ENCODE peak calls at places on chromosomes 13 and 19, in four cellular contexts. F is CD4-positive, alpha-beta T cell; S is HCT116; U is fibroblast of mammary gland. E is an unnamed sample.

GRCh38 chr13:49304356-49304755 is 56.6 kb downstream of the CDADC1 start:
- DNase-seq in F (no peak), S (no peak), U (no peak), E (no peak)

GRCh38 chr19:55212447-55212846 is 3.1 kb upstream of the PTPRH start:
- DNase-seq in F (peak; percentile 4), S (peak; percentile 72), U (no peak), E (no peak)

GRCh38 chr19:13796301-13797057 is 1.2 kb downstream of the ZSWIM4 start:
- DNase-seq in F (no peak), S (peak; percentile 60), U (peak; percentile 97), E (no peak)

GRCh38 chr13:25901460-25902376 is 150.1 kb downstream of the SHISA2 start:
- DNase-seq in F (peak; percentile 16), S (no peak), U (peak; percentile 8), E (no peak)

GRCh38 chr13:114286808-114287207 is 5.4 kb downstream of the UPF3A start:
- DNase-seq in F (no peak), S (no peak), U (no peak), E (no peak)

GRCh38 chr13:47175172-47175806 is 278.4 kb upstream of the HTR2A start:
- DNase-seq in F (no peak), S (no peak), U (peak; percentile 96), E (no peak)

GRCh38 chr19:6712692-6713670 is 7.5 kb downstream of the C3 start:
- DNase-seq in F (no peak), S (no peak), U (no peak), E (no peak)

GRCh38 chr13:41916173-41916954 is 44.5 kb downstream of the VWA8 start:
- DNase-seq in F (no peak), S (no peak), U (peak; percentile 91), E (no peak)

GRCh38 chr19:32607479-32607878 is 26.5 kb downstream of the PDCD5 start:
- DNase-seq in F (no peak), S (no peak), U (no peak), E (no peak)

GRCh38 chr19:17419154-17419490 is 725 bp upstream of the MVB12A start:
- DNase-seq in F (no peak), S (no peak), U (no peak), E (no peak)

GRCh38 chr19:13055213-13056051 is 47.2 kb downstream of the LYL1 start:
- DNase-seq in F (no peak), S (no peak), U (peak; percentile 86), E (no peak)

GRCh38 chr19:30625947-30626346 is 253.8 kb downstream of the ZNF536 start:
- DNase-seq in F (no peak), S (no peak), U (no peak), E (no peak)

GRCh38 chr13:76503756-76504155 is 382.4 kb downstream of the KCTD12 start:
- DNase-seq in F (no peak), S (no peak), U (no peak), E (no peak)

GRCh38 chr19:44737238-44738160 is 11.0 kb upstream of the BCL3 start:
- DNase-seq in F (no peak), S (no peak), U (peak; percentile 91), E (no peak)

GRCh38 chr13:41696163-41697003 is 239.0 kb downstream of the RGCC start:
- DNase-seq in F (no peak), S (peak; percentile 61), U (peak; percentile 54), E (no peak)

GRCh38 chr19:12526542-12526941 is 24.7 kb downstream of the ZNF564 start:
- DNase-seq in F (no peak), S (no peak), U (no peak), E (no peak)

GRCh38 chr19:55333870-55334269 is 5.8 kb upstream of the KMT5C start:
- DNase-seq in F (no peak), S (no peak), U (no peak), E (no peak)

GRCh38 chr13:64130600-64130999 is 2715.0 kb upstream of the PCDH20 start:
- DNase-seq in F (no peak), S (no peak), U (peak; percentile 1), E (no peak)

E was measured in head of caudate nucleus.